ENCODE peak calls at places on chromosomes 13 and 19, in five cellular contexts. One of them, this sample, is unnamed.

GRCh38 chr13:99086149-99086868 is 108.4 kb upstream of the DOCK9 start:
- DNase-seq in hypothalamus: peak; percentile 54
- DNase-seq in GM03348: peak; percentile 87
- DNase-seq in stimulated activated CD8-positive, alpha-beta memory T cell treated with anti-CD3 and anti-CD28 coated beads, Interleukin-7, amount 100 ng/mL, for 48 hours: no peak
- DNase-seq in activated CD8-positive, alpha-beta T cell treated with anti-CD3 and anti-CD28 coated beads for 36 hours: peak; percentile 78
- DNase-seq in this sample: peak; percentile 58

GRCh38 chr19:48493718-48494515 is 17.7 kb downstream of the LMTK3 start:
- DNase-seq in stimulated activated CD8-positive, alpha-beta memory T cell treated with anti-CD3 and anti-CD28 coated beads, Interleukin-7, amount 100 ng/mL, for 48 hours: no peak
- DNase-seq in GM03348: peak; percentile 60
- DNase-seq in hypothalamus: no peak
- DNase-seq in activated CD8-positive, alpha-beta T cell treated with anti-CD3 and anti-CD28 coated beads for 36 hours: no peak
- DNase-seq in this sample: no peak

GRCh38 chr19:35757231-35757748 is 461 bp upstream of the HSPB6 start:
- DNase-seq in GM03348: peak; percentile 68
- DNase-seq in stimulated activated CD8-positive, alpha-beta memory T cell treated with anti-CD3 and anti-CD28 coated beads, Interleukin-7, amount 100 ng/mL, for 48 hours: no peak
- DNase-seq in hypothalamus: peak; percentile 79
- DNase-seq in activated CD8-positive, alpha-beta T cell treated with anti-CD3 and anti-CD28 coated beads for 36 hours: peak; percentile 72
- DNase-seq in this sample: peak; percentile 87

GRCh38 chr13:67369895-67370660 is 139.9 kb upstream of the PCDH9 start:
- DNase-seq in GM03348: peak; percentile 58
- DNase-seq in stimulated activated CD8-positive, alpha-beta memory T cell treated with anti-CD3 and anti-CD28 coated beads, Interleukin-7, amount 100 ng/mL, for 48 hours: no peak
- DNase-seq in activated CD8-positive, alpha-beta T cell treated with anti-CD3 and anti-CD28 coated beads for 36 hours: no peak
- DNase-seq in hypothalamus: no peak
- DNase-seq in this sample: no peak

GRCh38 chr13:113999618-113999910 is 25.7 kb upstream of the C13orf46 start:
- DNase-seq in GM03348: no peak
- DNase-seq in activated CD8-positive, alpha-beta T cell treated with anti-CD3 and anti-CD28 coated beads for 36 hours: no peak
- DNase-seq in stimulated activated CD8-positive, alpha-beta memory T cell treated with anti-CD3 and anti-CD28 coated beads, Interleukin-7, amount 100 ng/mL, for 48 hours: no peak
- DNase-seq in hypothalamus: no peak
- DNase-seq in this sample: no peak

GRCh38 chr19:30556230-30556711 is 184.1 kb downstream of the ZNF536 start:
- DNase-seq in stimulated activated CD8-positive, alpha-beta memory T cell treated with anti-CD3 and anti-CD28 coated beads, Interleukin-7, amount 100 ng/mL, for 48 hours: no peak
- DNase-seq in hypothalamus: peak; percentile 50
- DNase-seq in GM03348: no peak
- DNase-seq in activated CD8-positive, alpha-beta T cell treated with anti-CD3 and anti-CD28 coated beads for 36 hours: no peak
- DNase-seq in this sample: no peak

GRCh38 chr13:37168151-37168550 is 62.7 kb upstream of the CSNK1A1L start:
- DNase-seq in hypothalamus: no peak
- DNase-seq in stimulated activated CD8-positive, alpha-beta memory T cell treated with anti-CD3 and anti-CD28 coated beads, Interleukin-7, amount 100 ng/mL, for 48 hours: no peak
- DNase-seq in activated CD8-positive, alpha-beta T cell treated with anti-CD3 and anti-CD28 coated beads for 36 hours: no peak
- DNase-seq in GM03348: peak; percentile 18
- DNase-seq in this sample: no peak

GRCh38 chr13:36685912-36686311 is 12.1 kb downstream of the SERTM1 start:
- DNase-seq in activated CD8-positive, alpha-beta T cell treated with anti-CD3 and anti-CD28 coated beads for 36 hours: peak; percentile 6
- DNase-seq in GM03348: peak; percentile 4
- DNase-seq in hypothalamus: peak; percentile 29
- DNase-seq in stimulated activated CD8-positive, alpha-beta memory T cell treated with anti-CD3 and anti-CD28 coated beads, Interleukin-7, amount 100 ng/mL, for 48 hours: no peak
- DNase-seq in this sample: no peak

GRCh38 chr13:94112227-94112626 is 367.3 kb downstream of the DCT start:
- DNase-seq in GM03348: peak; percentile 83
- DNase-seq in stimulated activated CD8-positive, alpha-beta memory T cell treated with anti-CD3 and anti-CD28 coated beads, Interleukin-7, amount 100 ng/mL, for 48 hours: no peak
- DNase-seq in hypothalamus: no peak
- DNase-seq in activated CD8-positive, alpha-beta T cell treated with anti-CD3 and anti-CD28 coated beads for 36 hours: no peak
- DNase-seq in this sample: peak; percentile 6